ENCODE peak calls at places on chromosomes 5 and 9, in four cellular contexts. G is HL-60, E is GM12878, B is K562. T is an unnamed sample.

GRCh38 chr5:170291324-170291847 is 6.2 kb downstream of the LCP2 start:
- DNase-seq in E (no peak), G (no peak), B (no peak), T (no peak)

GRCh38 chr5:143031781-143032724 is 261.9 kb downstream of the ARHGAP26 start:
- DNase-seq in G (no peak), E (no peak), B (no peak), T (no peak)

GRCh38 chr9:127004946-127005769 is 90.6 kb downstream of the RALGPS1 start:
- DNase-seq in B (no peak), G (no peak), E (peak; percentile 98), T (peak; percentile 42)

GRCh38 chr5:109692011-109692410 is 2.3 kb downstream of the MAN2A1 start:
- DNase-seq in G (no peak), E (no peak), B (peak; percentile 37), T (no peak)

GRCh38 chr9:92970467-92970923 is 23.2 kb downstream of the FGD3 start:
- DNase-seq in B (no peak), G (no peak), E (no peak), T (no peak)

GRCh38 chr5:156687514-156687913 is 162.6 kb upstream of the PPP1R2B start:
- DNase-seq in E (no peak), G (no peak), B (no peak), T (no peak)

GRCh38 chr9:70589571-70590263 is 175.3 kb upstream of the KLF9 start:
- DNase-seq in G (no peak), B (no peak), E (no peak), T (no peak)

GRCh38 chr9:88537743-88538055 is 2.7 kb downstream of the NXNL2 start:
- DNase-seq in B (no peak), G (peak; percentile 81), E (no peak), T (no peak)

GRCh38 chr9:113712053-113712452 is 164.1 kb upstream of the ZNF618 start:
- DNase-seq in G (no peak), B (no peak), E (no peak), T (no peak)

GRCh38 chr9:35914307-35914807 is 5.1 kb downstream of the SPAAR start:
- DNase-seq in G (no peak), B (peak; percentile 92), E (no peak), T (no peak)

GRCh38 chr5:166625210-166625865 is 1666.1 kb upstream of the WWC1 start:
- DNase-seq in E (no peak), G (no peak), B (no peak), T (no peak)

GRCh38 chr5:93582677-93583524 is at the start of gene NR2F1:
- DNase-seq in G (no peak), E (no peak), B (peak; percentile 79), T (no peak)

GRCh38 chr5:88734191-88734640 is 148.8 kb downstream of the MEF2C start:
- DNase-seq in B (peak; percentile 84), E (peak; percentile 96), G (peak; percentile 6), T (no peak)

GRCh38 chr9:113250807-113251206 is 24.6 kb downstream of the CDC26 start:
- DNase-seq in B (no peak), G (no peak), E (no peak), T (no peak)

GRCh38 chr5:94025788-94026473 is 284.5 kb upstream of the POU5F2 start:
- DNase-seq in E (no peak), G (no peak), B (no peak), T (no peak)

GRCh38 chr5:171496431-171496830 is 77.0 kb downstream of the FGF18 start:
- DNase-seq in G (no peak), E (no peak), B (no peak), T (no peak)

GRCh38 chr5:136907371-136907770 is 542.0 kb upstream of the TRPC7 start:
- DNase-seq in G (no peak), B (no peak), E (no peak), T (no peak)

GRCh38 chr5:171623551-171624097 is 162.0 kb upstream of the SMIM23 start:
- DNase-seq in G (no peak), B (no peak), E (no peak), T (no peak)

GRCh38 chr9:98186236-98186635 is 6.2 kb downstream of the CORO2A start:
- DNase-seq in B (no peak), G (no peak), E (no peak), T (no peak)

GRCh38 chr5:96520345-96520744 is 87.3 kb upstream of the PCSK1 start:
- DNase-seq in B (no peak), E (no peak), G (no peak), T (no peak)

GRCh38 chr5:7834982-7835381 is 16.0 kb downstream of the CFAP90 start:
- DNase-seq in B (no peak), G (no peak), E (no peak), T (no peak)

GRCh38 chr5:131382407-131383395 is 118.8 kb downstream of the CDC42SE2 start:
- DNase-seq in E (peak; percentile 71), G (peak; percentile 7), B (peak; percentile 86), T (no peak)

GRCh38 chr5:151130922-151131891 is 26.4 kb downstream of the ANXA6 start:
- DNase-seq in G (no peak), E (no peak), B (no peak), T (no peak)

GRCh38 chr5:79685621-79686020 is 4.0 kb upstream of the CMYA5 start:
- DNase-seq in G (no peak), E (no peak), B (no peak), T (no peak)

GRCh38 chr9:92342825-92343488 is 17.2 kb downstream of the CENPP start:
- DNase-seq in E (no peak), B (no peak), G (no peak), T (no peak)

DNA sequence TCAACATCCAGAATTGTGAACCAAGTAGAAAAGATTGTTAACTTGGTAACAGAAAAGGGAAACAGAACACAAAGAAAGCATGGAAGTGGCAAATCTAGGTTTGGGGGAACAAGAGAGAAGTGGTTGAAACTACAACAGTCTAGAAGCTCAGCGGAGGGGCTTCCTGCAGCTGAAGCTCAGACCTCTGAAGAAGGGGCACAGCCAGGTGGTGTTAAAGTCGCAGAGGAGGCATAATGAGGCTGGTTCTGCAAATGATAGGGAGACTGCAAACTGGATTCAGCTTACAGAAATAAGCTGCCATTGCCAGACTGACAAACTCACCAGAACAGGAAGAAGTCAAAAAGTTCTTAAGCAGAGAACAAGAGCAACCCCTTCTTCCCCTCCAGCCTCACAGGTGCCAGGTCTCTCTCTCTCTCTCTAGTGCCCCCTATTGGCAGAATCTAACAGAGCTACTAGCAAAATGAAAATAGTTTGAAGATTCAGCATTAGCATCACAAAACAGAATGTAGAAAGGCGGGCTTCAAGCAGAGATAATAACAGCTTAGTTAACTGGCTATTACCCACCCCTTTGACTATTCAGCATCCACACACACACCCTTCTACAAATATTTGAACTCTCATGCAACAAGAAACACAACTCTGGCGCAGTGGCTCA is 76.7 kb downstream of the GRAMD2B start:
- DNase-seq in B (peak; percentile 66), G (no peak), E (no peak), T (peak; percentile 15)
- TF ChIP-seq SPI1 in B (no peak), G (no peak), E (no peak), T (no peak)

DNA sequence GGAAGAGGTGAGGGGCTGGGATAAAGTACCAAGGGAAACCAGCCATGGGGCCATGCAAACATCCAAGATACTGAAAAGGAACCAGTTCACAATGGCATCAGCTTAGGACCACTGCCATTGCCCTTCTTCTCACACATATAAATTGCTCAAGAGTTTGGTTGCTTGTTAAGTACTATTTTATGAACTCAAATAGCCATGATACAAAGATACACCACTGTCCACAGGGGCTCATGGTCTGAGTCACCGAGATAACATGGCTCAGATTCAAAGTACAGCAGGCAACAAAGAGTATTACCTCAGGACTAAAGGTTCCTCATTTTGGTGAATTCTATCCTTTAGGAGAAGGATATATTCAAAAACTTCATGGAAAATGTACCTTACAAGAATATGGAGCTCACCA is 55.6 kb downstream of the FANCC start:
- DNase-seq in B (peak; percentile 44), G (no peak), E (no peak), T (no peak)
- TF ChIP-seq SPI1 in B (no peak), G (no peak), E (no peak), T (no peak)

DNA sequence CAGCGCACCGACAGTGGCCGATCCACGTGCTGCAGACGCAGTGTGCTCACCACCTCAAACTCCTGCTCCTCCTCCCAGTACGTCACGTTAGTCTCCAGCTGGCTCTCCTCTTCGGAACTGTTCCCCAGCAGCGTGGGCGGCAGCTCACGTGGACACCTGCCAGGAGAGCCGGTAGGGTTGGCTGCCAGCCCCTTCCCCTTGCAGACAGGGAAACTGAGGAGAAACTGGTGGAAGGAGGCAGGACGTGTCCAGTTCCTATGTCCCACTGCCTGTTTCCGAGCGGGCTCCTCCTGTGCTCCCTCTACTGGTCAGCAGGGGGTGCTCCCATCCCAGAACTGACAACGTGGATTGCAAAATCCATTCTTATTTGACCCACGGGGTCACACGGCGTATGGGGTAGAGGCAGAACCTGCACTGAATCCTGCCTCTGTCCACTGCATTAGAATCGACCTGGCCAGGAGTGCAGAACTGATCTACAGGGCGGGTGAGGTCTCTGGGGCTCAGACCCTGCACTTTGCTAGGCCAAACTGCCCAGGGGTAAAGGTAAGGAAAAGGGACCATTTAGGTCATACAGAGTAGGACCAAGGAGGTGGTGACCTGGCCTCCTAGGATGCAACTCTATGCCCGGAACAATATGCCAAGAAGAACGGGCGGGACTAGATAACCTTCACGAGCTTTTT is 25.7 kb downstream of the PDGFRB start:
- DNase-seq in B (peak; percentile 82), E (no peak), G (peak; percentile 65), T (peak; percentile 78)
- TF ChIP-seq SPI1 in B (no peak), E (no peak), G (no peak), T (no peak)

GRCh38 chr5:5294429-5294828 is 128.0 kb upstream of the ICE1 start:
- DNase-seq in G (no peak), B (no peak), E (no peak), T (no peak)
- TF ChIP-seq SPI1 in G (no peak), B (no peak), E (no peak), T (no peak)

GRCh38 chr5:168620807-168621206 is 41.6 kb upstream of the PANK3 start:
- DNase-seq in B (no peak), E (no peak), G (no peak), T (no peak)
- TF ChIP-seq SPI1 in B (no peak), E (no peak), G (no peak), T (no peak)

GRCh38 chr5:56325039-56325438 is 91.9 kb upstream of the ANKRD55 start:
- DNase-seq in E (no peak), G (no peak), B (no peak), T (no peak)
- TF ChIP-seq SPI1 in E (no peak), G (no peak), B (no peak), T (no peak)

DNA sequence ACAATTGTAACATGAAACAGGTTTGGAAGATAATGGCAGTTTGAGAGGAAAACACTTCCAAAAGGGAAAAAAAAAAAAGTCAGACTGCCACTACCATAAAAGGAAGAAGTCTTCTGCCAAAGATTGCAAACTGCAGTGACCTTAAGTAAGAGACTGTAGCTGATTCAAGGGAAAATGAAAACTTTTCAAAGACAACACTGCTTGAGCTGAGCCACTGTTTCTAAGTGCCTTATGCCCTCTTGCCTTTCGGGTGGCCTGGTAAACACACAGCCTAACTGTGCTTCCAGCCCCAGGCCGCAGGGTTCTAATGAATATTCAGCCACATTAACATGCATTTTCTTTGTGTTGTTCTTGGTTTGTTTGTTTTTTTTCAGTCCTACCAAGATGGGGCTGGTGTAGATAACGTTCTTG is 354.6 kb downstream of the BNC2 start:
- DNase-seq in G (no peak), B (no peak), E (no peak), T (no peak)
- TF ChIP-seq SPI1 in G (no peak), B (no peak), E (no peak), T (no peak)